ENCODE peak calls at places on chromosomes 12 and 14, in ten cellular contexts. P, R, J, N, Q, F, Z, M, L and E are unnamed samples.

GRCh38 chr12:8544295-8544694 is 3.6 kb upstream of the CLEC4E start:
- DNase-seq in N (peak), M (peak), R (peak), L (peak), J (peak), Z (peak), F (peak), Q (peak), P (peak), E (peak)

GRCh38 chr12:89363084-89363483 is 10.8 kb upstream of the DUSP6 start:
- DNase-seq in N (no peak), P (no peak), M (no peak), J (no peak), R (no peak), L (no peak), Z (no peak), F (no peak), Q (no peak), E (no peak)

GRCh38 chr14:53391156-53391555 is 238.0 kb upstream of the DDHD1 start:
- DNase-seq in Z (peak), F (no peak), R (peak), N (peak), L (peak), P (no peak), M (peak), J (no peak), Q (no peak), E (no peak)

GRCh38 chr14:32998433-32998832 is 59.8 kb downstream of the NPAS3 start:
- DNase-seq in Q (no peak), L (peak), R (peak), F (no peak), P (no peak), Z (peak), J (no peak), N (no peak), M (peak), E (no peak)

GRCh38 chr14:72783741-72784140 is 110.2 kb downstream of the DPF3 start:
- DNase-seq in M (no peak), P (no peak), R (no peak), L (no peak), Z (no peak), F (no peak), N (no peak), J (no peak), Q (no peak), E (no peak)

GRCh38 chr14:74512431-74512830 is 18.9 kb downstream of the ISCA2 start:
- DNase-seq in R (no peak), L (no peak), P (no peak), Z (no peak), F (no peak), M (no peak), Q (no peak), J (no peak), N (no peak), E (no peak)

GRCh38 chr14:63933110-63933509 is 80.3 kb downstream of the SYNE2 start:
- DNase-seq in F (no peak), L (no peak), P (no peak), Z (no peak), J (no peak), N (no peak), M (no peak), Q (no peak), R (no peak), E (no peak)

GRCh38 chr14:22509751-22510300 is 79.2 kb downstream of the DAD1 start:
- DNase-seq in P (no peak), Z (no peak), F (no peak), J (no peak), Q (no peak), R (no peak), M (no peak), L (no peak), N (no peak), E (no peak)

GRCh38 chr14:31336646-31337045 is 83.7 kb downstream of the HEATR5A start:
- DNase-seq in N (no peak), Q (no peak), M (peak), Z (peak), J (no peak), P (no peak), F (no peak), L (no peak), R (peak), E (no peak)